ENCODE peak calls at places on chromosomes 11 and 22, in four cellular contexts. U, O, B and F are unnamed samples.

GRCh38 chr22:19821523-19822300 is 33.0 kb downstream of the GNB1L start:
- DNase-seq in B (no peak), O (no peak), U (no peak), F (peak)

GRCh38 chr22:36056980-36057379 is 28.4 kb upstream of the RBFOX2 start:
- DNase-seq in U (no peak), O (no peak), B (no peak), F (no peak)

GRCh38 chr11:115220881-115221280 is 283.3 kb downstream of the CADM1 start:
- DNase-seq in U (no peak), B (no peak), O (no peak), F (no peak)

GRCh38 chr22:50114221-50114981 is 24.6 kb downstream of the MOV10L1 start:
- DNase-seq in O (no peak), U (no peak), B (no peak), F (no peak)

GRCh38 chr11:22472306-22472705 is 134.1 kb downstream of the SLC17A6 start:
- DNase-seq in U (no peak), B (no peak), O (peak), F (no peak)

GRCh38 chr11:6612816-6613136 is 760 bp upstream of the TAF10 start:
- DNase-seq in B (no peak), U (peak), O (no peak), F (no peak)

GRCh38 chr11:122983438-122984185 is 2.0 kb upstream of the BSX start:
- DNase-seq in U (no peak), B (no peak), O (no peak), F (no peak)

GRCh38 chr22:50250555-50251471 is at the start of gene HDAC10:
- DNase-seq in B (no peak), U (no peak), O (peak), F (peak)

GRCh38 chr22:32628626-32629587 is 154.3 kb downstream of the FBXO7 start:
- DNase-seq in U (no peak), O (no peak), B (no peak), F (no peak)

GRCh38 chr11:64865286-64866172 is 12.9 kb downstream of the EHD1 start:
- DNase-seq in O (no peak), B (no peak), U (no peak), F (no peak)

GRCh38 chr11:31233425-31233824 is 136.1 kb downstream of the DCDC1 start:
- DNase-seq in O (peak), U (peak), B (no peak), F (no peak)

GRCh38 chr11:134583397-134583990 is 171.5 kb upstream of the B3GAT1 start:
- DNase-seq in B (no peak), O (no peak), U (no peak), F (no peak)

GRCh38 chr11:64784813-64785581 is 6.7 kb upstream of the SF1 start:
- DNase-seq in O (no peak), U (no peak), B (no peak), F (no peak)

GRCh38 chr11:71311176-71311925 is 59.0 kb upstream of the SHANK2 start:
- DNase-seq in B (no peak), U (no peak), O (no peak), F (no peak)

GRCh38 chr22:38989461-38989860 is 7.3 kb downstream of the APOBEC3B start:
- DNase-seq in U (no peak), B (no peak), O (no peak), F (no peak)

GRCh38 chr11:68191661-68192579 is 21.2 kb downstream of the KMT5B start:
- DNase-seq in O (no peak), B (no peak), U (no peak), F (no peak)

GRCh38 chr22:38314140-38314991 is 2.9 kb downstream of the CSNK1E start:
- DNase-seq in B (no peak), O (no peak), U (no peak), F (no peak)

GRCh38 chr11:113014731-113015455 is 53.7 kb downstream of the NCAM1 start:
- DNase-seq in U (no peak), B (no peak), O (no peak), F (no peak)

GRCh38 chr11:69918938-69919650 is 99.9 kb upstream of the FGF3 start:
- DNase-seq in U (peak), O (peak), B (no peak), F (peak)

GRCh38 chr11:36409152-36409713 is 100.8 kb downstream of the TRAF6 start:
- DNase-seq in U (no peak), O (no peak), B (no peak), F (no peak)

GRCh38 chr11:33802414-33802950 is 28.2 kb upstream of the FBXO3 start:
- DNase-seq in B (no peak), O (peak), U (peak), F (no peak)

GRCh38 chr11:117843666-117844484 is 19.3 kb upstream of the FXYD2 start:
- DNase-seq in U (peak), B (no peak), O (peak), F (no peak)

GRCh38 chr11:62931501-62932278 is 10.5 kb upstream of the CHRM1 start:
- DNase-seq in B (no peak), U (no peak), O (no peak), F (no peak)

GRCh38 chr11:67230886-67231285 is 35.4 kb upstream of the GRK2 start:
- DNase-seq in B (no peak), O (no peak), U (no peak), F (no peak)

GRCh38 chr22:42662114-42663021 is 13.2 kb upstream of the CYB5R3 start:
- DNase-seq in O (peak), U (no peak), B (no peak), F (peak)
- TF ChIP-seq POLR2A in O (no peak), U (peak), B (no peak), F (peak)

GRCh38 chr11:79594839-79595238 is 154.0 kb upstream of the TENM4 start:
- DNase-seq in U (no peak), B (no peak), O (no peak), F (no peak)
- TF ChIP-seq POLR2A in U (no peak), B (no peak), O (no peak), F (no peak)

DNA sequence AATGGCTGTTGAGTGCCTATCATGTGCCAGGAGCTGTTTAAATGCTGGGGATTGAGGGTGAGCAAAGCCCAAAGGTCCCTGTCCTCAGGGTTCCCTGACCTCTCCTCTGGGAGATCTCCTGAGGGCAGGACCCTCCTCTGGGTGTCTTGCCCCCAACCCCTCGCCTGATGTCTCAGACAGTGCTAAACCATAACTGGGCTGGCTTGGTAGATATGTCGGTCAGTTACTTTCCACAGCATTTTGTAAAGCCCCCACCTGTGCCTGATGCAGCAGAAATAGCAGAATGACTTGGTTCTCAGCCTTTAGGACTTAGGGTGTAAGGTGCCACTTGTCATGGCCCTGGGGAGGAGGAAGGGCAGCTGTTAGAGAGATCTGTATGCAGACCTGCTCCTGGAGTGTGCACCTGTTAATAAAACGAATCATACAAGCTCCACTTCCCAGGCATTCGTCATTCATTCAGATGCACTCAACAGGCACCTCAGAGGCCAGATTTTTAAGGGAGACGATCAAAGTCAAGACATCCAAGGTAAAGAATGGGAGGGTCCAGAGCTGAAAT is 88.1 kb downstream of the TP53I11 start:
- DNase-seq in B (no peak), O (peak), U (no peak), F (no peak)
- TF ChIP-seq POLR2A in B (no peak), O (no peak), U (no peak), F (no peak)

GRCh38 chr11:73325036-73325981 is 17.2 kb downstream of the ARHGEF17 start:
- DNase-seq in O (no peak), U (no peak), B (no peak), F (peak)

GRCh38 chr11:73330569-73331093 is 22.6 kb downstream of the ARHGEF17 start:
- DNase-seq in U (no peak), O (peak), B (no peak), F (no peak)

GRCh38 chr11:73324665-73325035 is 16.6 kb downstream of the ARHGEF17 start:
- DNase-seq in U (no peak), B (no peak), O (no peak), F (no peak)

GRCh38 chr11:73326929-73327811 is 19.1 kb downstream of the ARHGEF17 start:
- DNase-seq in O (no peak), B (no peak), U (no peak), F (no peak)

GRCh38 chr11:73327812-73328364 is 19.8 kb downstream of the ARHGEF17 start:
- DNase-seq in U (no peak), O (no peak), B (no peak), F (no peak)
- TF ChIP-seq POLR2A in U (no peak), O (no peak), B (no peak), F (no peak)

GRCh38 chr11:119366690-119367620 is 14.5 kb downstream of the USP2 start:
- DNase-seq in U (no peak), B (no peak), O (no peak), F (no peak)
- TF ChIP-seq POLR2A in U (no peak), B (no peak), O (no peak), F (no peak)

DNA sequence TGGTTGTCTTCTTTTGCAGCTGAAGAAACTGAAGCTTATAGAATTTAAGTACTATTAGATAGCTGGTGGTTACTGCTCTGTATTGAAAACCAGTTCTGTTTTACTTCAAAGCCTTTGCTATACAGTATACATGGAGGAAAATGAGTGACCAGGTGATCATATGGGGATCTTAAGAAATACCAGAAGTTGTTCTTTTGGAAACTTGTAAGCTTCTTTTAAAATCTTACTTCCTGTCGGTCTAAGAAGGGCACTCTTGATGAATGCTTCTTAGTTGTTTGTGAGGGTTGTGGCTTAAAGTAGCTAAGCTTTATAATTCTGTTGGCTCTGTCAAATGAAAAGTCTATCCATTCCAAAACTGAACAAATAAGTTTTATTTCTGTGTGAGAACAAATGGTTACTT is 55.2 kb downstream of the PDE3B start:
- DNase-seq in O (no peak), U (no peak), B (no peak), F (no peak)
- TF ChIP-seq POLR2A in O (no peak), U (no peak), B (no peak), F (no peak)

GRCh38 chr22:31211504-31211861 is 615 bp upstream of the LIMK2 start:
- DNase-seq in U (no peak), B (no peak), O (no peak), F (no peak)

GRCh38 chr22:31211862-31212730 is at the start of gene LIMK2:
- DNase-seq in O (peak), B (peak), U (peak), F (peak)

GRCh38 chr22:31210830-31211503 is 1.1 kb upstream of the LIMK2 start:
- DNase-seq in B (no peak), O (no peak), U (no peak), F (no peak)

GRCh38 chr22:31215018-31215535 is 3.0 kb downstream of the LIMK2 start:
- DNase-seq in O (no peak), U (no peak), B (no peak), F (no peak)

GRCh38 chr22:31212783-31213626 is 907 bp downstream of the LIMK2 start:
- DNase-seq in O (no peak), B (no peak), U (no peak), F (no peak)
- TF ChIP-seq POLR2A in O (no peak), B (no peak), U (no peak), F (no peak)